ENCODE peak calls at places on chromosome 16, in nine cellular contexts. Z is prostate gland; A is fibroblast of pulmonary artery; K is RPMI7951; V is stimulated activated CD8-positive, alpha-beta memory T cell treated with anti-CD3 and anti-CD28 coated beads, Interleukin-2, amount 100 ng/mL, for 1 hour; X is endothelial cell; U is amniotic stem cell; F is effector CD8-positive, alpha-beta T cell; O is left cardiac atrium. G is an unnamed sample.

GRCh38 chr16:54374136-54374535 is 87.5 kb upstream of the IRX3 start:
- DNase-seq in Z (no peak), A (peak), K (peak), V (no peak), X (no peak), U (no peak), F (no peak), O (no peak), G (no peak)

GRCh38 chr16:78537511-78537910 is 438.1 kb downstream of the WWOX start:
- DNase-seq in Z (no peak), A (no peak), K (no peak), V (no peak), X (no peak), U (no peak), F (no peak), O (no peak), G (no peak)

GRCh38 chr16:4114257-4115208 is 1.7 kb downstream of the ADCY9 start:
- DNase-seq in Z (no peak), A (no peak), K (no peak), V (no peak), X (no peak), U (no peak), F (no peak), O (no peak), G (no peak)

GRCh38 chr16:81716478-81717210 is 62.4 kb upstream of the PLCG2 start:
- DNase-seq in Z (no peak), A (no peak), K (no peak), V (no peak), X (no peak), U (no peak), F (no peak), O (no peak), G (no peak)

GRCh38 chr16:28130099-28131088 is 66.9 kb upstream of the GSG1L start:
- DNase-seq in Z (no peak), A (no peak), K (no peak), V (no peak), X (no peak), U (no peak), F (no peak), O (no peak), G (no peak)

GRCh38 chr16:74667215-74667765 is 613 bp upstream of the RFWD3 start:
- DNase-seq in Z (no peak), A (peak), K (peak), V (no peak), X (peak), U (no peak), F (peak), O (peak), G (peak)

GRCh38 chr16:13307861-13308260 is 406.5 kb downstream of the SHISA9 start:
- DNase-seq in Z (no peak), A (no peak), K (peak), V (no peak), X (no peak), U (no peak), F (no peak), O (no peak), G (no peak)

GRCh38 chr16:47946077-47946476 is 209.7 kb downstream of the ABCC12 start:
- DNase-seq in Z (no peak), A (no peak), K (no peak), V (no peak), X (no peak), U (no peak), F (no peak), O (no peak), G (no peak)

GRCh38 chr16:50538411-50539052 is 9.7 kb upstream of the NKD1 start:
- DNase-seq in Z (no peak), A (no peak), K (no peak), V (no peak), X (no peak), U (no peak), F (no peak), O (no peak), G (no peak)

GRCh38 chr16:11056989-11057645 is 112.8 kb downstream of the CLEC16A start:
- DNase-seq in Z (peak), A (no peak), K (no peak), V (no peak), X (no peak), U (no peak), F (no peak), O (no peak), G (no peak)

GRCh38 chr16:13936596-13937081 is 16.7 kb downstream of the ERCC4 start:
- DNase-seq in Z (peak), A (peak), K (peak), V (no peak), X (no peak), U (no peak), F (no peak), O (peak), G (peak)

GRCh38 chr16:75257886-75258806 is 6.7 kb upstream of the BCAR1 start:
- DNase-seq in Z (no peak), A (no peak), K (no peak), V (no peak), X (no peak), U (no peak), F (no peak), O (no peak), G (no peak)

GRCh38 chr16:2964416-2965223 is 545 bp downstream of the KREMEN2 start:
- DNase-seq in Z (no peak), A (no peak), K (peak), V (no peak), X (peak), U (no peak), F (peak), O (no peak), G (no peak)

GRCh38 chr16:74564451-74564984 is 42.4 kb downstream of the GLG1 start:
- DNase-seq in Z (no peak), A (no peak), K (no peak), V (no peak), X (no peak), U (no peak), F (no peak), O (no peak), G (no peak)

GRCh38 chr16:86585821-86586611 is 7.7 kb downstream of the FOXL1 start:
- DNase-seq in Z (no peak), A (no peak), K (peak), V (no peak), X (no peak), U (peak), F (no peak), O (no peak), G (no peak)